ENCODE peak calls at places on chromosomes 11 and 22, in seven cellular contexts. K, S, H, W, T, Z and Q are unnamed samples.
A peak's percentile ranks its signal among the peaks of the same experiment; 100 is the strongest.

GRCh38 chr11:129620705-129621104 is 194.9 kb upstream of the TMEM45B start:
- DNase-seq in K (no peak), S (no peak), H (no peak), W (no peak), T (no peak), Z (no peak), Q (no peak)

GRCh38 chr11:103257360-103257759 is 148.1 kb downstream of the DYNC2H1 start:
- DNase-seq in K (no peak), S (no peak), H (no peak), W (no peak), T (no peak), Z (no peak), Q (no peak)

GRCh38 chr11:45085657-45086501 is 60.6 kb upstream of the PRDM11 start:
- DNase-seq in K (no peak), S (no peak), H (no peak), W (no peak), T (no peak), Z (no peak), Q (no peak)

GRCh38 chr22:36923458-36923784 is 10.0 kb downstream of the CSF2RB start:
- DNase-seq in K (no peak), S (no peak), H (peak; percentile 26), W (no peak), T (no peak), Z (no peak), Q (no peak)

GRCh38 chr11:45333506-45333971 is 47.4 kb upstream of the SYT13 start:
- DNase-seq in K (no peak), S (no peak), H (no peak), W (no peak), T (no peak), Z (no peak), Q (no peak)

GRCh38 chr11:97289823-97290222 is 900.0 kb downstream of the JRKL start:
- DNase-seq in K (no peak), S (no peak), H (no peak), W (no peak), T (no peak), Z (no peak), Q (no peak)

GRCh38 chr11:45593992-45594391 is 71.4 kb downstream of the CHST1 start:
- DNase-seq in K (no peak), S (no peak), H (no peak), W (no peak), T (no peak), Z (no peak), Q (no peak)

GRCh38 chr11:118791961-118792578 is 1.1 kb upstream of the DDX6 start:
- DNase-seq in K (peak; percentile 24), S (no peak), H (no peak), W (peak; percentile 77), T (peak; percentile 20), Z (no peak), Q (peak; percentile 21)

GRCh38 chr11:35682230-35683195 is 19.9 kb downstream of the TRIM44 start:
- DNase-seq in K (no peak), S (no peak), H (no peak), W (no peak), T (no peak), Z (no peak), Q (no peak)

GRCh38 chr11:128451651-128452470 is 135.5 kb downstream of the ETS1 start:
- DNase-seq in K (no peak), S (no peak), H (peak; percentile 87), W (peak; percentile 81), T (no peak), Z (peak; percentile 61), Q (no peak)

GRCh38 chr22:23305922-23306374 is 125.6 kb downstream of the BCR start:
- DNase-seq in K (no peak), S (peak; percentile 43), H (peak; percentile 92), W (peak; percentile 70), T (no peak), Z (no peak), Q (peak; percentile 70)

GRCh38 chr22:42356547-42356946 is 75.7 kb downstream of the NFAM1 start:
- DNase-seq in K (no peak), S (no peak), H (no peak), W (no peak), T (no peak), Z (no peak), Q (no peak)

GRCh38 chr11:134522782-134523570 is 110.9 kb upstream of the B3GAT1 start:
- DNase-seq in K (no peak), S (no peak), H (no peak), W (no peak), T (no peak), Z (no peak), Q (no peak)

GRCh38 chr11:69304258-69304657 is 10.3 kb downstream of the MYEOV start:
- DNase-seq in K (no peak), S (no peak), H (no peak), W (no peak), T (no peak), Z (no peak), Q (no peak)
- H3K4me3 ChIP-seq in K (no peak overlapping the region), S (no peak overlapping the region), H (no peak overlapping the region), W (no peak overlapping the region), T (no peak overlapping the region), Z (no peak overlapping the region), Q (no peak overlapping the region)

GRCh38 chr11:65558002-65558784 is at the start of gene LTBP3:
- DNase-seq in K (peak; percentile 44), S (peak; percentile 40), H (peak; percentile 82), W (peak; percentile 93), T (no peak), Z (peak; percentile 81), Q (peak; percentile 67)
- H3K4me1 ChIP-seq in K (peaks cover 65% of the 10 kb centered on the region), S (peaks cover 73% of the 10 kb centered on the region), H (peaks cover 69% of the 10 kb centered on the region), W (peaks cover 47% of the 10 kb centered on the region), T (peaks cover 38% of the 10 kb centered on the region), Z (peaks cover 29% of the 10 kb centered on the region), Q (peaks cover 62% of the 10 kb centered on the region)

DNA sequence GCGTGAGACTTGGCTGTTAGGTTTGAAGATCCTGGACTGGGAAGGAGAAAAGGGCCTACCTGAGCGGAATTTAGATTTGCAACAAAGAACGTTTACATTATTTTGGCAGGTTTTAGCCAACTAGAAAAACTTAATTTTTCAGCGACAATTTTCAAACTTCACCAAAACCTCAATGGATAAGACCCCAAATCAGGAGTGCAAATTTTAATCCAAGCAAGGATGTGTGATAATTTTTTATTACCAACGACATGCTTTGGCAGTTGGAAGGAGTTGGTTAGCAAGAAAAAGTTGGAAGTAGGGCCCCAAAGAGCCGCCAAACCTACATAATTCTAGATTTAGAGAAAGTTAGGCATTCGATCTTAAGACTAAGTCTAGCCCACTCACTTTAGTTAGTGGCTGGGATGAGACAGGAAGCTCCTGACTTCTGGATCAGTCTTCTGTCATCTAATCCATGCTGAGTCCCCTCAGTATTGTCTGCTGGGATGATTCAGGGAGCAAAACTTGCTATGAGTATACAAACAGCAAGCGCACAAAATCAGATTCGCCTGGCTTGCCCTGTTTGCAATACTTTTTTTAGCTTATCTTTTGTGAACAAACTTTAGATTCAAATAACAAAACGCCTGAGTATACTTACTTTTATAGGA is 790 bp upstream of the RDX start:
- DNase-seq in K (no peak), S (no peak), H (no peak), W (no peak), T (no peak), Z (no peak), Q (no peak)
- H3K4me3 ChIP-seq in K (no peak overlapping the region), S (peak overlapping the region; percentile 86), H (peak overlapping the region; percentile 89), W (peak overlapping the region; percentile 93), T (peak overlapping the region; percentile 79), Z (peak overlapping the region; percentile 91), Q (peak overlapping the region; percentile 86)

DNA sequence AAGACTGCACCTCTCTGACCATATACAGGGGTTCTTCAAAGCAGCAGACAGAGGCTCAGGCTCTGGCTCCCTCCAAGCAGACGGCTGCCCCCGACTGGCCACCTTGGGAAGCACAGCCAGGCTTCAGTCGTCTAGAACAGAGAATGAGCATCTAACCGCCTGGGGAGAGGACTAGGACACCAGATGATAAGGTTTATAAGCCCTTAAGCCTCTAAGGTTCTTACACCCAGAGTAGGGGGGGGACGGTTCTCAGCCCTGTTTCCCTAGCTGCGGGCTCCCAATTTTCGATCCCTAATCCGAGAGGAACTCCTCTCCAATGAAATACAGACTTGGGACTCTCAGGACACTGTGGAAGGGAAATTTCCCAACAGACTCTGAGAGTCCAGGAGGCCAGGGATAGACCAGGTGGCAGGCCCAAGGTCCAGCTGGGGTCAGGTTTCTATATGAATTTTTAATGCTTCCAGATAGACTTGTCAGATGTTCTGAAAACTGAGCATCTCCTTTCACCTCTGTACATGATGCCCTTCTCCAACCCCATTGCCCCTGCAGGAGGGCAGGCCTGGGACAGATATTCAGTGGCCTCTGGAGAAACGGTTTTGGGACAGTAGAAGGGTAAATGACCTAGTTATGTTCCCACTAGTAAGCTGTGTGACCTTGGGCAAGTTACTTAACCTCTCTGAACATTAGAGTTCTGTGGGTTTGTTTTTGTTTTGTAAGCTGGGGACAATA is 20.2 kb downstream of the RTN4RL2 start:
- DNase-seq in K (peak; percentile 41), S (no peak), H (no peak), W (peak; percentile 87), T (no peak), Z (no peak), Q (peak; percentile 43)
- H3K4me1 ChIP-seq in K (peaks cover 17% of the 10 kb centered on the region), S (peaks cover 27% of the 10 kb centered on the region), H (peaks cover 28% of the 10 kb centered on the region), W (peaks cover 21% of the 10 kb centered on the region), T (peaks cover 15% of the 10 kb centered on the region), Z (peaks cover 6% of the 10 kb centered on the region), Q (peaks cover 20% of the 10 kb centered on the region)

GRCh38 chr22:44496844-44497217 is 1.2 kb downstream of the RTL6 start:
- DNase-seq in K (no peak), S (no peak), H (peak; percentile 54), W (no peak), T (no peak), Z (no peak), Q (no peak)
- H3K4me3 ChIP-seq in K (no peak overlapping the region), S (no peak overlapping the region), H (no peak overlapping the region), W (peak overlapping the region; percentile 71), T (peak overlapping the region; percentile 12), Z (no peak overlapping the region), Q (peak overlapping the region; percentile 57)

GRCh38 chr11:75324189-75324588 is 27.3 kb downstream of the ARRB1 start:
- DNase-seq in K (no peak), S (no peak), H (no peak), W (no peak), T (no peak), Z (no peak), Q (no peak)
- H3K4me1 ChIP-seq in K (peaks cover 32% of the 10 kb centered on the region), S (peaks cover 10% of the 10 kb centered on the region), H (peaks cover 37% of the 10 kb centered on the region), W (peaks cover 56% of the 10 kb centered on the region), T (peaks cover 2% of the 10 kb centered on the region), Z (peaks cover 11% of the 10 kb centered on the region), Q (peaks cover 14% of the 10 kb centered on the region)